ENCODE peak calls at places on chromosomes 6 and 20, in five cellular contexts. I is fibroblast of lung, S is HCT116, N is body of pancreas, L is adrenal gland. J is an unnamed sample.

GRCh38 chr20:37801921-37802320 is 101.0 kb upstream of the VSTM2L start:
- DNase-seq in I (no peak), S (no peak), N (no peak), L (no peak), J (no peak)

GRCh38 chr20:62305149-62305764 is 2.5 kb downstream of the ADRM1 start:
- DNase-seq in I (no peak), S (no peak), N (peak; percentile 73), L (peak; percentile 69), J (no peak)

GRCh38 chr6:76789580-76789979 is 673.7 kb downstream of the HTR1B start:
- DNase-seq in I (no peak), S (no peak), N (no peak), L (no peak), J (no peak)

GRCh38 chr6:96675617-96676016 is 112.7 kb downstream of the FHL5 start:
- DNase-seq in I (no peak), S (no peak), N (no peak), L (peak; percentile 17), J (no peak)

GRCh38 chr20:10077886-10078285 is 43.1 kb downstream of the ANKEF1 start:
- DNase-seq in I (no peak), S (no peak), N (no peak), L (no peak), J (no peak)

GRCh38 chr6:14092301-14092700 is 25.3 kb upstream of the CD83 start:
- DNase-seq in I (no peak), S (no peak), N (no peak), L (no peak), J (no peak)

GRCh38 chr6:127481628-127482027 is 22.4 kb upstream of the KIAA0408 start:
- DNase-seq in I (peak; percentile 46), S (no peak), N (no peak), L (peak; percentile 74), J (peak; percentile 78)

GRCh38 chr6:95248501-95248900 is 328.8 kb upstream of the MANEA start:
- DNase-seq in I (peak; percentile 74), S (no peak), N (no peak), L (no peak), J (no peak)

GRCh38 chr20:16701296-16701695 is 28.5 kb upstream of the SNRPB2 start:
- DNase-seq in I (no peak), S (peak; percentile 2), N (no peak), L (no peak), J (no peak)

GRCh38 chr6:79895382-79896100 is 51.8 kb downstream of the ELOVL4 start:
- DNase-seq in I (no peak), S (no peak), N (no peak), L (no peak), J (peak; percentile 37)

GRCh38 chr6:167079853-167080297 is 43.0 kb upstream of the CCR6 start:
- DNase-seq in I (no peak), S (no peak), N (no peak), L (no peak), J (no peak)

GRCh38 chr20:60144428-60144827 is 186.2 kb downstream of the CDH26 start:
- DNase-seq in I (no peak), S (no peak), N (no peak), L (no peak), J (no peak)

GRCh38 chr20:51563597-51564332 is 21.2 kb upstream of the NFATC2 start:
- DNase-seq in I (peak; percentile 88), S (peak; percentile 51), N (peak; percentile 51), L (peak; percentile 56), J (peak; percentile 88)

GRCh38 chr6:99736302-99736701 is 129.7 kb downstream of the PRDM13 start:
- DNase-seq in I (no peak), S (peak; percentile 10), N (no peak), L (no peak), J (no peak)

GRCh38 chr6:6407061-6407723 is 86.7 kb upstream of the F13A1 start:
- DNase-seq in I (no peak), S (no peak), N (no peak), L (no peak), J (no peak)

GRCh38 chr20:61762208-61762710 is 303.4 kb downstream of the TAF4 start:
- DNase-seq in I (no peak), S (no peak), N (no peak), L (no peak), J (no peak)

GRCh38 chr6:158050955-158051354 is 69.3 kb downstream of the SYNJ2 start:
- DNase-seq in I (no peak), S (no peak), N (no peak), L (no peak), J (peak; percentile 44)

GRCh38 chr20:54479138-54479906 is 3.9 kb downstream of the DOK5 start:
- DNase-seq in I (no peak), S (peak; percentile 4), N (no peak), L (no peak), J (no peak)

GRCh38 chr20:1420066-1420465 is 27.2 kb upstream of the FKBP1A start:
- DNase-seq in I (no peak), S (no peak), N (no peak), L (no peak), J (no peak)

GRCh38 chr6:161618816-161619454 is 345.1 kb upstream of the AGPAT4 start:
- DNase-seq in I (peak; percentile 75), S (peak; percentile 10), N (peak; percentile 48), L (peak; percentile 89), J (peak; percentile 86)

DNA sequence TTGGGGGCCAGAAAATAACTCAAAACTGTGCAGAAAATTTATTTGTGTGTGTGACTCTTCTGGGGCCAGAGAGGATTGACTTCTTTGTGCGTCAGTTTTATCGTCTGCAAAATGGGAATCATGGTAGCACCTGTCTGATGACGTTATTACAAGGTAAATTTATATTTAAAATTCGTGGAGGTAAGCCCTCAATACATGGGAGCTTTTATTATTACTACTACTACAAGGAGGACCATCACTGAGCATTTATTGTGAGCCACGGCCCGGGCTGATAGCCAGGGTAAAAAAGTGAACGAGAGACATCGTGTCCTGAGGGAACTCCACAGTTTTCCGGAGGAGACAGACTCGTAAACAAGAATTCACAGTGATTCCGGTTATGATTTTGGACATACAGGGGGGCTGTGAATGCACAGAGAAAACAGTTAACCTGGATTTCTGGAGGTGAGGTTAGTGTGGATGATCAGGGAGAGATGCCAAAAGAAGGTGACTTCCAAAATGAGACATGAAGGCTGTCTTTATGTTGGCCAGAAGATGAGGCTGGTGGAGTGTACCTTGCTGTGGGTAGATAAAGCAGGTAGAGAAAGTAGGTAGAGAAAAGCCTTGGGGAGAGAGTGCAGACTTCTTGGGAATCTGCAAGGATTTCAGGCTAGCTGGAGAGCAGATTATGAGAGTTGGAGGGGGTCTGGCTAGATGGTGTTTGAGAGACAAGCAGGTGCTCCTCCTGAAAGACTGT is 10.5 kb upstream of the SERINC3 start:
- DNase-seq in I (no peak), S (no peak), N (no peak), L (no peak), J (peak; percentile 36)
- H3K4me3 ChIP-seq in I (peak overlapping the region; percentile 48), S (peak overlapping the region; percentile 65), N (peak overlapping the region; percentile 70), L (peak overlapping the region; percentile 48), J (peak overlapping the region; percentile 92)

GRCh38 chr6:130276507-130276906 is 53.8 kb upstream of the SAMD3 start:
- DNase-seq in I (no peak), S (no peak), N (no peak), L (no peak), J (no peak)

GRCh38 chr6:130288065-130288464 is 65.3 kb upstream of the SAMD3 start:
- DNase-seq in I (no peak), S (no peak), N (no peak), L (no peak), J (no peak)

DNA sequence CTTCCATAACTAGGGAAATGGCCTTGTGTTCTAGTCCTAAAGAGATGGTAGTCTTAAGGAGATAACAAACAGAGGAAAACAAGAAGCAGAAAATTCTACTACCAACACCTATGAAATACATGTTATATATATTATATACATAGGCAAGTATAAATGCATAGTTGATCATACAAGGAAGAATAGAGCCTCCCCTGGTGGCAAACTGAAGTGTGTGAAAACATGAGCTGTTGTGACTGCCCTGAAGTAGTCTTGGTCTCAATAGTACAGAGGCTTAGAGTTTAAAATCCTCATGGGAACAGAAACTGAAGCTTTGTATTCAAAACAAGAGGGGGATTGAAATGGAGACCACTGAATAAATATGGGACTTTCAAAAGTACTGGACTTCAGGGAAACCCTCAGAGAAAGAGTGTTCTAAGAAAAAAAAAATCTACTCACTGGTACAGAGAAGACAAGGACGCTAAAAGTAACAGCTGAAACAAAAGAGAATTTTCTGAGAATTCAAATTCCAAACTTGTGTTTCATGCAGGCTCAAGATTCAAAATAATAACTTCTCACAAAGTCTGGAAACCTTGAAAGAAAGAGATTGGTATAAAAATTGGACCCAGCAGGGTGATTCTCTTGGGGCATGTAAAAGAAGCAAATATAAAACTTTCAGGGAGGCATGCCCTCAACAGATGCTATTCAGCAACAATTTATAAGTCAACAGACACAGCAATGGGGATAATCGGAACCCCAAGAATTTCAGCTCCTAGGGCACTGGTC is 59.7 kb upstream of the SAMD3 start:
- DNase-seq in I (peak; percentile 63), S (peak; percentile 10), N (no peak), L (no peak), J (no peak)
- TF ChIP-seq CTCF in I (peak; percentile 71), S (peak; percentile 57), N (no peak), L (no peak), J (peak; percentile 47)

GRCh38 chr20:56359212-56360132 is 698 bp downstream of the FAM210B start:
- DNase-seq in I (peak; percentile 73), S (no peak), N (peak; percentile 48), L (peak; percentile 63), J (peak; percentile 82)
- H3K4me3 ChIP-seq in I (peak overlapping the region; percentile 48), S (peak overlapping the region; percentile 77), N (peak overlapping the region; percentile 66), L (peak overlapping the region; percentile 92), J (peak overlapping the region; percentile 92)

GRCh38 chr20:57609842-57610167 is 10.4 kb downstream of the ZBP1 start:
- DNase-seq in I (no peak), S (no peak), N (no peak), L (no peak), J (no peak)
- TF ChIP-seq CTCF in I (no peak), S (peak; percentile 27), N (no peak), L (no peak), J (no peak)

DNA sequence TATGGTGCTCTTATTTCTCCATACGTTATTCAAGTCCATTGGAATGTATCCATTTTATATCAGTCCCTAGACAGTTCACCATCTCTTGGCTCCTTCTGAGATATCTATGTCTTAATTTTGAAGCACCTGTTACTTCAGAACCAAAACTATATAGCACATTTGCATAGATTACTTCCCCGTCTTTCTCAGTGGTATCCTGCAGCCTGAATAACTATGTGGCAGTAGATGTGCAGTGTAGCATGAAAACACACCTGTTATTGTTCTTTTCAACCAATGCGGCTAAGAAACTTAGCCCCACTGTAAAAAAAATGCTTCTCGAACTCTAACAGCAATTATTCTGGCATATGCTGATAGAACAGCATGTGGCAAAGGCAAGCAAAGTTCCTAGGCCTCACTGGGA is 1184.4 kb upstream of the ADGRB3 start:
- DNase-seq in I (no peak), S (no peak), N (no peak), L (no peak), J (no peak)
- H3K4me3 ChIP-seq in I (no peak overlapping the region), S (no peak overlapping the region), N (no peak overlapping the region), L (no peak overlapping the region), J (no peak overlapping the region)

GRCh38 chr20:49115565-49115964 is 69.5 kb downstream of the CSE1L start:
- DNase-seq in I (peak; percentile 64), S (no peak), N (no peak), L (no peak), J (peak; percentile 19)
- TF ChIP-seq CTCF in I (peak; percentile 37), S (no peak), N (no peak), L (no peak), J (no peak)

J was measured in foreskin fibroblast.